ENCODE peak calls at places on chromosomes 6 and 20, in four cellular contexts. V is HFFc6, A is stomach, K is ELR. F is an unnamed sample.

GRCh38 chr6:48255094-48255493 is 144.1 kb upstream of the PTCHD4 start:
- DNase-seq in V (no peak), A (no peak), K (no peak), F (no peak)

GRCh38 chr6:43019152-43019551 is 2.3 kb upstream of the RRP36 start:
- DNase-seq in V (no peak), A (no peak), K (no peak), F (no peak)

GRCh38 chr6:43770417-43771209 is 602 bp downstream of the VEGFA start:
- DNase-seq in V (peak), A (peak), K (peak), F (peak)

GRCh38 chr20:52150440-52151258 is 40.9 kb downstream of the ZFP64 start:
- DNase-seq in V (peak), A (no peak), K (peak), F (peak)

GRCh38 chr6:170159040-170159965 is 131.6 kb downstream of the DLL1 start:
- DNase-seq in V (no peak), A (no peak), K (no peak), F (no peak)

GRCh38 chr6:167774881-167775280 is 51.8 kb upstream of the AFDN start:
- DNase-seq in V (no peak), A (no peak), K (no peak), F (no peak)

GRCh38 chr20:64110411-64111068 is 3.2 kb upstream of the NPBWR2 start:
- DNase-seq in V (no peak), A (peak), K (no peak), F (no peak)

GRCh38 chr6:134034951-134035822 is 17.2 kb downstream of the SLC2A12 start:
- DNase-seq in V (no peak), A (no peak), K (peak), F (peak)

GRCh38 chr20:24492031-24492607 is 22.7 kb downstream of the SYNDIG1 start:
- DNase-seq in V (no peak), A (no peak), K (no peak), F (peak)

GRCh38 chr6:36815962-36816735 is 23.1 kb downstream of the CPNE5 start:
- DNase-seq in V (no peak), A (no peak), K (no peak), F (peak)

GRCh38 chr6:108648186-108648585 is 87.5 kb downstream of the FOXO3 start:
- DNase-seq in V (no peak), A (no peak), K (peak), F (peak)

GRCh38 chr20:36490191-36490590 is 51.1 kb upstream of the MYL9 start:
- DNase-seq in V (no peak), A (no peak), K (no peak), F (no peak)

GRCh38 chr6:28142446-28142845 is 763 bp downstream of the ZKSCAN8 start:
- DNase-seq in V (no peak), A (no peak), K (peak), F (no peak)

GRCh38 chr20:20364747-20365558 is 3.0 kb upstream of the INSM1 start:
- DNase-seq in V (no peak), A (no peak), K (no peak), F (no peak)

GRCh38 chr6:84072452-84072997 is 39.0 kb downstream of the MRAP2 start:
- DNase-seq in V (no peak), A (no peak), K (no peak), F (no peak)

GRCh38 chr6:53986165-53986720 is 125.0 kb upstream of the MLIP start:
- DNase-seq in V (peak), A (no peak), K (peak), F (peak)

GRCh38 chr6:110529355-110529754 is 52.9 kb upstream of the SLC22A16 start:
- DNase-seq in V (peak), A (no peak), K (peak), F (peak)

GRCh38 chr6:50820590-50821234 is 2.0 kb downstream of the TFAP2B start:
- DNase-seq in V (no peak), A (no peak), K (no peak), F (no peak)

GRCh38 chr20:59912609-59913008 is 20.8 kb downstream of the SYCP2 start:
- DNase-seq in V (no peak), A (no peak), K (no peak), F (no peak)

GRCh38 chr20:58698741-58699141 is 6.1 kb downstream of the NPEPL1 start:
- DNase-seq in V (no peak), A (no peak), K (no peak), F (no peak)

GRCh38 chr20:21352703-21353102 is 44.6 kb downstream of the NKX2-4 start:
- DNase-seq in V (peak), A (no peak), K (peak), F (peak)

GRCh38 chr6:40950986-40951730 is 87.9 kb downstream of the UNC5CL start:
- DNase-seq in V (peak), A (no peak), K (peak), F (peak)

GRCh38 chr6:56154076-56154475 is 93.3 kb downstream of the COL21A1 start:
- DNase-seq in V (no peak), A (no peak), K (no peak), F (no peak)

GRCh38 chr6:135424385-135424784 is 73.2 kb downstream of the AHI1 start:
- DNase-seq in V (no peak), A (no peak), K (no peak), F (no peak)

F was measured in RPMI7951.